ENCODE peak calls at places on chromosomes 16 and 17, in four cellular contexts. Q is ovary, X is neuronal stem cell, Z is upper lobe of left lung. E is an unnamed sample. For H3K4me1, the result is how much of the 10 kb centered on the place peaks cover.

GRCh38 chr16:11052080-11052808 is 107.9 kb downstream of the CLEC16A start:
- DNase-seq in Q (no peak), X (no peak), Z (peak), E (no peak)

GRCh38 chr17:35210741-35211140 is 16.5 kb upstream of the SLC35G3 start:
- DNase-seq in Q (no peak), X (no peak), Z (no peak), E (no peak)

GRCh38 chr16:68083861-68084503 is 1.2 kb upstream of the NFATC3 start:
- DNase-seq in Q (peak), X (peak), Z (no peak), E (peak)

GRCh38 chr16:53052519-53053501 is at the start of gene CHD9NB:
- DNase-seq in Q (no peak), X (no peak), Z (peak), E (peak)

GRCh38 chr17:74008196-74008595 is 195.3 kb upstream of the RPL38 start:
- DNase-seq in Q (no peak), X (no peak), Z (peak), E (peak)

GRCh38 chr16:58551496-58551895 is 36.2 kb downstream of the SETD6 start:
- DNase-seq in Q (no peak), X (no peak), Z (no peak), E (no peak)

GRCh38 chr17:44308320-44308818 is at the start of gene RUNDC3A:
- DNase-seq in Q (peak), X (peak), Z (peak), E (peak)

GRCh38 chr17:66466933-66467367 is 164.5 kb downstream of the PRKCA start:
- DNase-seq in Q (peak), X (no peak), Z (no peak), E (peak)

GRCh38 chr16:4293822-4294457 is 21.1 kb upstream of the TFAP4 start:
- DNase-seq in Q (peak), X (no peak), Z (peak), E (peak)

GRCh38 chr16:76931186-76931585 is 259.8 kb upstream of the MON1B start:
- DNase-seq in Q (no peak), X (no peak), Z (no peak), E (no peak)

GRCh38 chr17:80984749-80985148 is 6.9 kb upstream of the CHMP6 start:
- DNase-seq in Q (peak), X (peak), Z (peak), E (peak)

GRCh38 chr16:67770371-67770991 is 35.9 kb downstream of the RANBP10 start:
- DNase-seq in Q (no peak), X (no peak), Z (no peak), E (no peak)

GRCh38 chr16:20061132-20061531 is 12.6 kb downstream of the GPR139 start:
- DNase-seq in Q (no peak), X (no peak), Z (no peak), E (no peak)

GRCh38 chr17:65670667-65671371 is 109.4 kb upstream of the AXIN2 start:
- DNase-seq in Q (no peak), X (no peak), Z (no peak), E (no peak)

GRCh38 chr17:77252736-77253135 is 112.0 kb downstream of the SEC14L1 start:
- DNase-seq in Q (no peak), X (no peak), Z (no peak), E (no peak)

GRCh38 chr16:65281636-65282035 is 159.8 kb upstream of the CDH11 start:
- DNase-seq in Q (no peak), X (peak), Z (no peak), E (no peak)

GRCh38 chr16:4360538-4361021 is 9.5 kb upstream of the PAM16 start:
- DNase-seq in Q (no peak), X (no peak), Z (no peak), E (no peak)

GRCh38 chr16:75226550-75227360 is 8.0 kb downstream of the CTRB1 start:
- DNase-seq in Q (no peak), X (no peak), Z (no peak), E (no peak)

GRCh38 chr16:27314161-27314723 is 468 bp downstream of the IL4R start:
- DNase-seq in Q (no peak), X (no peak), Z (peak), E (peak)

GRCh38 chr16:67190448-67191399 is 788 bp upstream of the EXOC3L1 start:
- DNase-seq in Q (no peak), X (no peak), Z (no peak), E (no peak)

GRCh38 chr17:73510981-73511442 is 133.2 kb downstream of the SDK2 start:
- DNase-seq in Q (no peak), X (no peak), Z (no peak), E (no peak)

GRCh38 chr16:21117567-21117966 is 33.1 kb downstream of the DNAH3 start:
- DNase-seq in Q (no peak), X (no peak), Z (no peak), E (no peak)

GRCh38 chr17:83131268-83132011 is 52.0 kb downstream of the METRNL start:
- DNase-seq in Q (peak), X (no peak), Z (peak), E (no peak)

GRCh38 chr17:17738901-17739300 is 57.6 kb downstream of the RAI1 start:
- DNase-seq in Q (no peak), X (no peak), Z (peak), E (peak)
- H3K4me1 ChIP-seq in Q (under half), X (under half), Z (under half), E (half or more)

DNA sequence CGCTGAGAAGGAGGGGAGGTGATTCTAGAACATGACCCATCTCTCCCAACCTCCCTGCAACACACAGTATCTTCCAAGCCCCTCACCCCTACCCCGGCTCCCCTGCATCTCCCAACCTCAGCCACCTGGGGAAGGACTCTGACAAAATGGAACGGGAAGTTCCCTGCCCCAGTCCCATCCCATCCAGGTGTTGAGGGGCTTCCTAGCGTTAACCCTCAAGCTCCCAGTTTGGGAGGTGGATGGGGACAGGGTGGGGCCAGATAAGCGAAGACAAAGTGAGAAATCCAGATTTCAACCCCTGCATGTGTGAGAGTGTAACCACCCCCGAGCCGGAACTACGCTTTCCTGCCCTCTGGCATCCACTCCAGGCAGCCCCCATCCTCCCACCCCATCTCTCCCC is 1.8 kb downstream of the ZSCAN10 start:
- DNase-seq in Q (no peak), X (no peak), Z (no peak), E (no peak)
- H3K4me1 ChIP-seq in Q (under half), X (under half), Z (under half), E (under half)

GRCh38 chr17:49645654-49646053 is 32.2 kb downstream of the SPOP start:
- DNase-seq in Q (no peak), X (no peak), Z (no peak), E (no peak)
- H3K4me1 ChIP-seq in Q (under half), X (under half), Z (under half), E (under half)

GRCh38 chr17:75869282-75870141 is 8.9 kb downstream of the TRIM47 start:
- DNase-seq in Q (no peak), X (no peak), Z (no peak), E (no peak)
- H3K4me1 ChIP-seq in Q (under half), X (under half), Z (under half), E (under half)

DNA sequence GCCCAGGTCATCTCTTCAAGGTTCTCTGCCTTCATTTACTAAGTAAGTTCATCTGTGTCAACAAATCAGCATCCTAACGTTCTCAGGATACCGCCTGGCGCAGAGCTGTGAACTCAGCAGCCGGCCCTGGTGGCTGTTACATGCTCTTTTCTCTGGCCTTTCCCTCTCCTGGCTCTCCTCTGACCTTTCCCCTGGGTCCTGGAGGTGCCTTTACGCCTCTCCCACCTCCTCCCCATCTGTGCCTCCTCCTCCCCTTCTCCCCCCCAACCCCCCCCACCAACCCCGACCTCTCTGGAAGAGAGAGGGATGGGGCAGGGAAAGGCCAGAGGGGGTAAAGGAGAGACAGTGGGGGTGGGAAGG is 19.5 kb downstream of the COTL1 start:
- DNase-seq in Q (no peak), X (no peak), Z (no peak), E (no peak)
- H3K4me1 ChIP-seq in Q (under half), X (under half), Z (half or more), E (under half)

DNA sequence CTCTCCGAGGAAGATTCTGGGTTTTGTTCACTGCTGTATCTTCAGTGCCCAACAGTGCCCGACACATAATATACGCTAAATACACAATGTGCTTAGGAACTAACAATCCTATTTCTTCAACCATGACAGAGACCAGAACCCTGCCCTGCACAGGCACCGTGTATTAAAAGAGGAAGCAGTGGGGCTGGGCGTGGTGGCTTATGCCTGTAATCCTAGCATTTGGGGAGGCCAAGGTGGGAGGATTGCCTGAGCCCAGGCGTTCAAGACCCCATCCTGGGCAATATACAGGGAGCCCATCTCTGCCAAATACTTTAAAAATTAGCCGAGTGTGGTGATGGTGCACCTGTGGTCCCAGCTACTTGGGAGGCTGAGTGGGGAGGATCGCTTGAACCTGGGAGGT is 19.3 kb downstream of the ARL2BP start:
- DNase-seq in Q (no peak), X (no peak), Z (peak), E (no peak)
- H3K4me1 ChIP-seq in Q (under half), X (under half), Z (half or more), E (under half)

GRCh38 chr17:50167371-50167770 is 1.6 kb downstream of the SGCA start:
- DNase-seq in Q (no peak), X (no peak), Z (no peak), E (no peak)
- H3K4me1 ChIP-seq in Q (under half), X (under half), Z (under half), E (under half)

DNA sequence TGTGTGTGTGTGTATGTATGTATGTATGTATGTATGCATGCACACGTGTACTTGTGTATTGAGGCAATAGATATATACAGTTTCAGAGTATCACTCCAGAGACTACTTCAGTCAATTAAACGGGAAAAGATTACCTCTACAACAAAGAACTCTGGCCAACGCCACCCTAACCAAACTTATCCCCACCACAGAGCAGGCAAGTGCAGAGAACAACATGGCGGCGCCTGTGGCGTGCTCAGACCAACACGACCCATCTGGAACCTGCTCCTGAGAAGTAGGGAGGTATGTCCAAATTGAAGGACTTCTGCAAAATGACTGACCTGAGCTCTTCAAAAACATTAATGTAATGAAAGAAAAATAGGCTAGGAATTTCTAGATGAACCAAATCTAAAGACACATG is 12.4 kb downstream of the USP22 start:
- DNase-seq in Q (no peak), X (no peak), Z (no peak), E (no peak)
- H3K4me1 ChIP-seq in Q (under half), X (under half), Z (half or more), E (half or more)